ENCODE peak calls at places on chromosomes 13 and 19, in four cellular contexts. P is K562, B is HepG2, M is SK-N-SH. T is an unnamed sample.

GRCh38 chr13:29581666-29582065 is 13.8 kb downstream of the SLC7A1 start:
- DNase-seq in P (no peak), B (no peak), M (no peak), T (no peak)

GRCh38 chr13:109645831-109646230 is 140.6 kb downstream of the IRS2 start:
- DNase-seq in B (no peak), P (no peak), M (no peak), T (no peak)

GRCh38 chr13:57630661-57631606 is 610 bp upstream of the PCDH17 start:
- DNase-seq in P (no peak), M (peak), B (no peak), T (no peak)

GRCh38 chr13:101127741-101128353 is 288.5 kb downstream of the NALCN start:
- DNase-seq in M (peak), P (peak), B (peak), T (no peak)

GRCh38 chr13:68428292-68428691 is 1198.2 kb upstream of the PCDH9 start:
- DNase-seq in M (no peak), P (no peak), B (peak), T (no peak)

GRCh38 chr13:95480131-95480545 is 72.4 kb upstream of the CLDN10 start:
- DNase-seq in B (no peak), P (no peak), M (no peak), T (peak)

GRCh38 chr13:71396149-71396548 is 470.9 kb downstream of the DACH1 start:
- DNase-seq in M (no peak), P (no peak), B (no peak), T (no peak)

GRCh38 chr13:28753208-28753892 is 34.6 kb upstream of the SLC46A3 start:
- DNase-seq in M (no peak), B (peak), P (no peak), T (no peak)

GRCh38 chr19:33456076-33456844 is 65.3 kb downstream of the PEPD start:
- DNase-seq in M (no peak), B (no peak), P (no peak), T (no peak)

GRCh38 chr19:14145381-14145780 is 9.0 kb upstream of the ASF1B start:
- DNase-seq in P (no peak), M (peak), B (no peak), T (no peak)

GRCh38 chr13:110251227-110251791 is 55.6 kb downstream of the COL4A1 start:
- DNase-seq in P (no peak), B (no peak), M (no peak), T (no peak)

GRCh38 chr13:21998279-21998678 is 327.4 kb downstream of the FGF9 start:
- DNase-seq in B (peak), M (no peak), P (no peak), T (no peak)

GRCh38 chr13:113654591-113655357 is 3.2 kb downstream of the ATP4B start:
- DNase-seq in M (no peak), P (no peak), B (no peak), T (no peak)

GRCh38 chr19:6233051-6233826 is 46.5 kb downstream of the MLLT1 start:
- DNase-seq in B (no peak), P (no peak), M (no peak), T (no peak)

GRCh38 chr13:73754727-73755292 is 379.4 kb downstream of the KLF12 start:
- DNase-seq in P (peak), B (peak), M (peak), T (peak)

DNA sequence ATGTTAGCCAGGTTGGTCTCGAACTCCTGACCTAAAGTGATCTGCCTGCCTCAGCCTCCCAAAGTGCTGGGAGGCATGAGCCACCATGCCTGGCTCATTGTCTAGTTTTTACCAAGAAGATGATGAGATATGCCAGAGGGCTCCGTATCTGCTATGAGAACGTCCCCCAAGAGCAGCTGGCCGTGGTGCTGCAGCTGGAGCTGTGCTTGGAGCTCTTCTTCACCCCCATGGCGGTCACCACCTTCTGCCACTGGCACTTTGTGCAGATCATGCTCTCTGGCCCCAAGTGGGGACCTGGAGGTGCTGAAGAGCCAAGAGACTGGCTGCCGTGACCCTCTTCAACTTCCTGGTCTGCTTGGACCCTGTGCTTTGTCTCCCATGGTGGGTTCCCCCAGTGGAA is 36.8 kb downstream of the GPR42 start:
- DNase-seq in M (no peak), B (no peak), P (no peak), T (no peak)
- TF ChIP-seq REST in M (no peak), B (peak), P (no peak), T (peak)

GRCh38 chr19:32317045-32317444 is 28.4 kb upstream of the ZNF507 start:
- DNase-seq in B (no peak), P (no peak), M (no peak), T (no peak)

GRCh38 chr19:32316034-32316433 is 29.4 kb upstream of the ZNF507 start:
- DNase-seq in M (no peak), P (no peak), B (no peak), T (no peak)

GRCh38 chr19:32313866-32314265 is 31.5 kb upstream of the ZNF507 start:
- DNase-seq in P (no peak), M (no peak), B (no peak), T (no peak)

GRCh38 chr19:32322541-32322940 is 22.9 kb upstream of the ZNF507 start:
- DNase-seq in P (no peak), M (no peak), B (no peak), T (no peak)

DNA sequence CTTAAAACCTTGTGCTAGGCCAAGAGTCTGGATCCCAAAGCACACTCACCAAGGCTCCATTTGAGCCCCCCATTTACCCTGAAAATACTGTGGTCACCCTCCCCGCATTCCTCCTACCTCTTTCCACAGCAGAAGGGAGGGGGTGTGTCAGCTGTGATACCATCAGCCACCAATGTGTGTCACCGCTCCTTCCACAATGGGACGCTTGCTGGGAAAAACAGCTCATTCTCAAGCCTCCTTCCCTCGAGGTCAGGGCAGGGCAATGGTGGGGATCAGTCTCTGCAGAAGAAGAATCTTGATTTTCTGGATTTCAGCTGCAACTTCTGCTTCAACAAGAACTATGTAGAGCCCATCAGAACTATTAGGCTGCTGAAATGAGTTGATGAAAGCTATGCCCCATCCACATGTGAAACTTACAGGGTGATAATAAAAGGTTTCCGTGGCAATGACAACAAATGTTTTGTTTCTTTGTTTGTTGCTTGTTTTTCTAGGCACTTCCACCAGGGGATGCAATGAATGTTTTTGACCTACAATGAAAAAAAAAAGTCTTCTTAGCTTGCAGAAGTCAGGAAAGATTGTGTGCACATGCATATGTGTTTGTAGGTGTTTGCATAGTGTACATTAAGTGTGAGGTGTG is 26.4 kb upstream of the ZNF507 start:
- DNase-seq in B (no peak), M (peak), P (peak), T (peak)
- TF ChIP-seq GABPA in B (no peak), M (no peak), P (no peak), T (no peak)

DNA sequence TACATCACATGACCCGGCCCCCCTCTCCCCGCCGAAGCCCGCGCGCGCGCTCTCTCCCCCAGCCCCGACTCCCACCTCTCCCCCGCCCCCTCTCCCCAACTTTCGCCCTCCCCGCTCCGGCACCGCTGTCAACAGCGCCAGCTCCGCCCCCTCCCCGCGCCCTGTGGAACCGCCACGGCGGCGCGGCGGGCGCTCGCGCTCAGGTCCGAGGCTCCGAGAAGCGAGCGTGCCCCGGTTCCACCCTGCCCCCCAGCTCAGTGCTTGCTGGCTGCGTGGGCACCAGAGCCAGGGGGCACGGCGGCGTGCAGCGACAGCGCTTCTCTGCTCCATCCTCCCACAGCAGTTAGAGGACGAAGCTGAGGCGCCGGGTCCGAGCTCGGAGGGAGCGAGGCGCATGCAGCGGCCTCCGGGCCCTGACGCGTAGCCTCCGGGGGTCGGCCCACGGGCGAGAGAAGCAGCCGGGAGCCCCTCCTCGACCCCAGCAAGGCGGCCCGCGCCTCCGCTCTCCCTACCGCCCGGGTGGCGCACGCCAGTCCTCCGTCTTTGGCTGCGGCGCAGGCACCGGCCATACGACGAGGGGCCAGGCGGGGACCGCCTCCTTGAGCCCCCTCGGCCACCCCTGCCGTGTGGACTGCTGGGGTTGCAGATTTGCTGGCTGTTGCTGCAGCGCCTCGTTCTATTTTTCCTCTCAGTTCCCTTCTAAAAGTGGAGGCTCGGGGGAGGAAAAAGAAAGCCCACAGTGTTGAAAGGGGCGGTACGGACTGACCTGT is 109.5 kb downstream of the KCNRG start:
- DNase-seq in B (peak), P (peak), M (peak), T (peak)
- TF ChIP-seq REST in B (no peak), P (peak), M (no peak), T (peak)

GRCh38 chr19:2492870-2493269 is 16.9 kb downstream of the GADD45B start:
- DNase-seq in B (no peak), P (no peak), M (peak), T (no peak)

GRCh38 chr19:2488942-2489731 is 13.2 kb downstream of the GADD45B start:
- DNase-seq in B (no peak), M (peak), P (no peak), T (peak)

GRCh38 chr19:2491130-2491801 is 15.3 kb downstream of the GADD45B start:
- DNase-seq in M (no peak), P (no peak), B (no peak), T (no peak)

GRCh38 chr19:2488405-2488941 is 12.5 kb downstream of the GADD45B start:
- DNase-seq in B (no peak), P (no peak), M (no peak), T (no peak)

DNA sequence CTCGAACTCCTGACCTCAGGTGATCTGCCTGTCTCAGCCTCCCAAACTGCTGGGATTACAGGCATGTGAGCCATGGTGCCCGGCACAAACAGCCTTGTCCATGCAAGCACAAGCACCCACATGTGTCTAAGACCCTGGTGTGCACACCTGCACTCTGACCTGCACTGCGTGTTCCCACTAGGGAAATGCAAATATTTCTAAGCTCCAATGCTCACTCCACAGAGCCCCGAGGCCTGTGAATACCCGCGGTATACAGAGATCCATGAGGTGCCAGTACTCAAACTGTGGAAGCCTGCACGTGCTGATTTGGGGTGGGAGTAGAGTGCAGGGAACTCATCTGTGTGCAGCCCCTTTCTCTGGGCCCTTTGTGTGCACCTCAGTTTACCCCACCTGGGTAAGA is 14.7 kb downstream of the GADD45B start:
- DNase-seq in B (no peak), M (no peak), P (no peak), T (no peak)
- TF ChIP-seq GABPA in B (no peak), M (no peak), P (no peak), T (no peak)

GRCh38 chr19:35870798-35871197 is 2.4 kb downstream of the APLP1 start:
- DNase-seq in B (no peak), P (no peak), M (no peak), T (no peak)

GRCh38 chr19:35871611-35872010 is 3.2 kb downstream of the APLP1 start:
- DNase-seq in M (no peak), B (no peak), P (no peak), T (no peak)

GRCh38 chr19:35869327-35870123 is 1.2 kb downstream of the APLP1 start:
- DNase-seq in B (peak), P (peak), M (peak), T (peak)

GRCh38 chr19:35868172-35868822 is at the start of gene APLP1:
- DNase-seq in M (peak), P (peak), B (peak), T (peak)

DNA sequence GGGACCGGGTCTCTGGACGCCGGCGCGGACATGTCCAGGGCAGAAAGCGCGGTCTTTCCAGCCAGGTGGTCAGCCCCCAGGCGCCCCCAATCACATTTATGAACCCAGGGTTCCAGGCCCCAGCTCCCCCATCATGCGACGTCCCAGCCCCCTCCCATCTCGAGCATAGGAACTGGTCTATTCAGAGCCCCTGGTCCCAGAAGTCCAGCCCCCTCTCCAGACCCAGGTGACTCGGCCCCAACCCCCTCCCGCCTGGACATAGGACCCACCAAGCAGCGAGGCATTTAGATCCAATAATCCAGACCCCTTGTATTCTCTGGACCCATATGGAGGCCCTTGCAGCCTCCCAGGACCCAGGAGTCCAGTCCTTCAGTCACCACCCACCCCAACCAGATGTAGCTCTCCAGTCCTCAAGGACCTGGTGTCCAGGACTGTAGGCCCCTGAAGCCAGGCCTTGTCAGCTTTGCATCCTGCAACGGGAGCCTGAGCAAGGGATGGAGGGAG is 501 bp downstream of the APLP1 start:
- DNase-seq in B (no peak), P (no peak), M (no peak), T (no peak)
- TF ChIP-seq REST in B (no peak), P (no peak), M (no peak), T (no peak)

DNA sequence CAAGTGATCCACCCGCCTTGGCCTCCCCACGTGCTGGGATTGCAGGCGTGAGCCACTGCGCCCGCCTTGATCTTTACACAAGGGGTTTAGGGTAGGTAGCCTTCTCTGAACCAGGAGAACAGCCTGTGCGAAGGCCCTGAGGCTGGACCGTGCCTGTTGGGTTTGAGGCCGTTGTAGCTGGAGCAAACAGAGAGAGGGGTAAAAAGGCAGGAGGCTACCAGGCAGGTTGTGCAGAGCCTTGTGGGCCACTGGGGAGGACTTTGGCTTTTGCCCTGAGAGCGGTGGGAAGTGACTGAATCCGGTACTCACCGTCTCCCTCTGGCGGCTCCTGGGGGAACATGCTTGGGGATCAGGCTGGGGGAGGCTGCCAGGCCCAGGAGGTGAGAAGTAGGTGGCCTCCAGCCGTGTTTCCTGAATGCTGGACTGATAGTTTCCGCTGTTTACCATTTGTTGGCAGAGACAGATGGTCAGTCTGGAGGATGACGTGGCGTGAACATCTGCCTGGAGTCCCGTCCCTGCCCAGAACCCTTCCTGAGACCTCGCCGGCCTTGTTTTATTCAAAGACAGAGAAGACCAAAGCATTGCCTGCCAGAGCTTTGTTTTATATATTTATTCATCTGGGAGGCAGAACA is 24.6 kb downstream of the SPC24 start:
- DNase-seq in P (peak), B (peak), M (peak), T (peak)
- TF ChIP-seq GABPA in P (no peak), B (no peak), M (no peak), T (no peak)

GRCh38 chr19:18282021-18282787 is 782 bp upstream of the JUND start:
- DNase-seq in P (no peak), B (peak), M (peak), T (no peak)
- TF ChIP-seq REST in P (no peak), B (no peak), M (no peak), T (no peak)

DNA sequence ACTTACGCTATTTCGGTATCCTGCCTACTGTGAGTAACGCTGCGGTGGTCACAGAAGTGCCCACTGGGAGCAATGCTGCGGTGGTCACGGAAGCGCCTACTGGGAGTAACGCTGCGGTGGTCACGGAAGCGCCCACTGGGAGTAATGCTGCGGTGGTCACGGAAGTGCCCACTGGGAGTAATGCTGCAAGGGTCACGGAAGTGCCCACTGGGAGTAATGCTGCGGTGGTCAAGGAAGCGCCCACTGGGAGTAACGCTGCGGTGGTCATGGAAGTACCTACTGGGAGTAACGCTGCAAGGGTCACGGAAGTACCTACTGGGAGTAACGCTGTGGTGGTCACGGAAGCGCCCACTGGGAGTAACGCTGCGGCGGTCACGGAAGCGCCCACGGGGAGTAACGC is 52.1 kb upstream of the SOX1 start:
- DNase-seq in M (no peak), B (no peak), P (no peak), T (no peak)
- TF ChIP-seq GABPA in M (no peak), B (no peak), P (no peak), T (no peak)

GRCh38 chr19:52527134-52527953 is at the start of gene ZNF808:
- DNase-seq in P (peak), B (peak), M (peak), T (peak)
- TF ChIP-seq REST in P (no peak), B (no peak), M (no peak), T (no peak)